ENCODE peak calls at places on chromosomes 11 and 22, in eight cellular contexts. P is AG10803, Y is spleen, U is cardiac muscle cell, I is BJ, K is cardiac fibroblast, W is RCC 7860, G is activated T-cell treated with anti-CD3 and anti-CD28 coated beads for 1 hour. X is an unnamed sample.

GRCh38 chr22:28792491-28793383 is 7.6 kb downstream of the XBP1 start:
- DNase-seq in P (no peak), U (no peak), Y (peak), K (no peak), W (no peak), I (no peak), G (no peak), X (no peak)

GRCh38 chr11:108221981-108222685 is at the start of gene NPAT:
- DNase-seq in K (no peak), W (no peak), P (no peak), I (no peak), G (no peak), Y (no peak), U (no peak), X (no peak)

GRCh38 chr11:72629266-72629665 is 45.0 kb downstream of the PDE2A start:
- DNase-seq in G (no peak), P (peak), W (no peak), I (no peak), U (no peak), K (no peak), Y (no peak), X (peak)

GRCh38 chr11:57619331-57619730 is 21.8 kb downstream of the SERPING1 start:
- DNase-seq in K (no peak), W (no peak), Y (peak), I (no peak), P (no peak), U (no peak), G (no peak), X (no peak)

GRCh38 chr11:72591785-72592490 is 82.3 kb downstream of the PDE2A start:
- DNase-seq in W (no peak), I (no peak), Y (no peak), U (no peak), G (peak), K (no peak), P (no peak), X (no peak)

GRCh38 chr11:66768088-66768521 is 39.1 kb upstream of the SPTBN2 start:
- DNase-seq in W (peak), P (no peak), G (no peak), K (peak), U (no peak), Y (no peak), I (no peak), X (no peak)

GRCh38 chr11:86214710-86215109 is 29.8 kb upstream of the EED start:
- DNase-seq in U (no peak), G (no peak), W (no peak), K (no peak), I (no peak), Y (no peak), P (no peak), X (no peak)

GRCh38 chr11:68684385-68685356 is at the start of gene GAL:
- DNase-seq in U (peak), Y (no peak), W (no peak), G (no peak), P (no peak), K (no peak), I (no peak), X (no peak)

GRCh38 chr11:391117-392017 is 2.6 kb upstream of the PKP3 start:
- DNase-seq in U (no peak), K (no peak), W (no peak), G (no peak), I (no peak), Y (no peak), P (no peak), X (no peak)